ENCODE peak calls at places on chromosomes 11 and 22, in nine cellular contexts. C is activated gamma-delta T cell treated with anti-CD3 and anti-CD28 coated beads, Interleukin-2, amount 50 U/mL, for 16 hours; R is neural progenitor cell; Z is NCI-H187; U is activated T-cell treated with anti-CD3 and anti-CD28 coated beads, Interleukin-2, amount 50 U/mL, for 1 hour; H is progenitor cell of endocrine pancreas; B is activated naive CD4-positive, alpha-beta T cell treated with Interleukin-2 at 50 U/mL for 16 hours; P is NCI-H1092 treated with DMSO at 0.1 percent for 48 hours; F is A172. W is an unnamed sample.

GRCh38 chr11:83235825-83236224 is 42.3 kb downstream of the ANKRD42 start:
- DNase-seq in F (no peak), C (no peak), U (no peak), R (no peak), P (no peak), Z (no peak), H (no peak), B (no peak), W (no peak)

GRCh38 chr11:68870470-68870869 is 28.8 kb upstream of the CPT1A start:
- DNase-seq in P (no peak), C (no peak), H (no peak), U (no peak), Z (no peak), B (no peak), R (no peak), F (no peak), W (no peak)

GRCh38 chr11:67439321-67440228 is 2.1 kb upstream of the PTPRCAP start:
- DNase-seq in H (no peak), P (no peak), C (no peak), F (peak), B (peak), Z (no peak), R (no peak), U (peak), W (peak)

GRCh38 chr11:35267504-35267903 is 128.5 kb downstream of the CD44 start:
- DNase-seq in F (peak), U (no peak), H (no peak), B (no peak), P (no peak), C (no peak), R (no peak), Z (no peak), W (no peak)

GRCh38 chr11:35243774-35244173 is 104.8 kb downstream of the CD44 start:
- DNase-seq in Z (no peak), F (no peak), P (no peak), C (no peak), B (no peak), H (no peak), U (no peak), R (no peak), W (no peak)

GRCh38 chr11:43899094-43899493 is 18.5 kb downstream of the ALKBH3 start:
- DNase-seq in P (no peak), H (no peak), U (no peak), R (no peak), C (no peak), Z (no peak), B (no peak), F (no peak), W (peak)

GRCh38 chr11:128848815-128849455 is 18.2 kb downstream of the KCNJ1 start:
- DNase-seq in P (peak), R (peak), B (peak), Z (no peak), H (peak), C (peak), F (peak), U (peak), W (peak)

GRCh38 chr11:5881756-5882155 is 1.3 kb downstream of the OR52E4 start:
- DNase-seq in Z (no peak), B (no peak), F (no peak), H (no peak), U (no peak), P (no peak), R (no peak), C (no peak), W (no peak)

GRCh38 chr11:74546752-74547151 is 45.6 kb upstream of the POLD3 start:
- DNase-seq in U (no peak), Z (no peak), P (no peak), F (no peak), C (no peak), B (no peak), H (no peak), R (no peak), W (peak)

GRCh38 chr11:57597461-57597892 is at the start of gene SERPING1:
- DNase-seq in F (no peak), U (no peak), R (no peak), C (no peak), Z (no peak), B (no peak), H (no peak), P (no peak), W (peak)

GRCh38 chr11:119974467-119974866 is 163.4 kb downstream of the TRIM29 start:
- DNase-seq in R (no peak), C (no peak), F (no peak), Z (no peak), B (no peak), U (no peak), H (no peak), P (no peak), W (no peak)

GRCh38 chr22:36350751-36351594 is 36.8 kb downstream of the MYH9 start:
- DNase-seq in P (peak), Z (no peak), R (no peak), H (peak), C (no peak), B (no peak), F (peak), U (no peak), W (peak)

GRCh38 chr11:2375341-2375853 is 1.7 kb upstream of the CD81 start:
- DNase-seq in P (no peak), H (no peak), Z (no peak), C (no peak), U (no peak), B (no peak), R (no peak), F (no peak), W (no peak)

GRCh38 chr11:57476223-57476882 is 16.0 kb downstream of the RTN4RL2 start:
- DNase-seq in C (no peak), F (no peak), U (peak), H (no peak), B (peak), R (peak), Z (no peak), P (no peak), W (no peak)

GRCh38 chr11:45530776-45531175 is 134.6 kb downstream of the CHST1 start:
- DNase-seq in F (no peak), U (no peak), R (no peak), C (no peak), H (no peak), Z (no peak), P (no peak), B (no peak), W (no peak)

GRCh38 chr11:24348908-24349307 is 147.9 kb upstream of the LUZP2 start:
- DNase-seq in H (no peak), B (no peak), C (no peak), P (no peak), R (no peak), U (no peak), Z (no peak), F (no peak), W (no peak)

GRCh38 chr22:22720201-22720723 is 75.8 kb downstream of the GGTLC2 start:
- DNase-seq in U (peak), P (peak), H (peak), B (peak), F (no peak), C (peak), R (peak), Z (no peak), W (no peak)

GRCh38 chr11:102110761-102111010 is 439 bp downstream of the YAP1 start:
- DNase-seq in R (no peak), Z (no peak), B (peak), C (no peak), F (no peak), U (peak), H (no peak), P (no peak), W (no peak)

GRCh38 chr11:66069715-66070603 is at the start of gene PACS1:
- DNase-seq in H (peak), U (peak), C (peak), B (peak), R (peak), P (peak), Z (peak), F (peak), W (peak)

GRCh38 chr11:46335858-46336600 is 11.2 kb upstream of the DGKZ start:
- DNase-seq in R (peak), Z (no peak), U (no peak), B (no peak), H (no peak), P (no peak), F (no peak), C (no peak), W (no peak)

GRCh38 chr11:9459573-9460321 is 1.1 kb upstream of the ZNF143 start:
- DNase-seq in H (no peak), C (peak), Z (no peak), U (peak), P (peak), B (peak), R (no peak), F (peak), W (peak)

GRCh38 chr11:72190581-72191205 is 1.2 kb upstream of the FOLR1 start:
- DNase-seq in R (peak), Z (no peak), H (no peak), F (no peak), C (no peak), U (no peak), B (no peak), P (no peak), W (no peak)

GRCh38 chr11:101867951-101868350 is 46.9 kb upstream of the CEP126 start:
- DNase-seq in R (no peak), C (no peak), Z (no peak), B (no peak), U (no peak), H (no peak), F (peak), P (no peak), W (no peak)

GRCh38 chr11:77259681-77260080 is 41.8 kb downstream of the GDPD4 start:
- DNase-seq in H (no peak), C (no peak), P (no peak), U (no peak), Z (no peak), B (no peak), F (no peak), R (no peak), W (no peak)

GRCh38 chr11:46416656-46417055 is 25.1 kb upstream of the CHRM4 start:
- DNase-seq in Z (no peak), P (no peak), H (no peak), R (no peak), F (no peak), B (no peak), U (no peak), C (no peak), W (no peak)

GRCh38 chr11:34633990-34634725 is 13.3 kb downstream of the EHF start:
- DNase-seq in B (no peak), H (no peak), F (peak), Z (no peak), R (no peak), P (peak), U (no peak), C (no peak), W (no peak)

GRCh38 chr22:48104102-48104738 is 1341.8 kb downstream of the TBC1D22A start:
- DNase-seq in F (no peak), C (no peak), H (no peak), Z (no peak), U (no peak), B (no peak), R (no peak), P (no peak), W (no peak)

W was measured in upper lobe of left lung.